ENCODE peak calls at places on chromosome 1, in six cellular contexts. H, J, E, Y, K and R are unnamed samples.

GRCh38 chr1:4485398-4485797 is 169.0 kb upstream of the AJAP1 start:
- DNase-seq in Y (no peak), E (no peak), H (peak), J (no peak), K (no peak), R (no peak)

GRCh38 chr1:176559474-176560390 is 96.8 kb downstream of the PAPPA2 start:
- DNase-seq in H (peak), K (peak), E (peak), J (no peak), Y (no peak), R (peak)

GRCh38 chr1:223726380-223727001 is 14.2 kb downstream of the CAPN2 start:
- DNase-seq in H (peak), Y (peak), E (peak), J (peak), K (peak), R (peak)

GRCh38 chr1:36913016-36913415 is 121.3 kb downstream of the GRIK3 start:
- DNase-seq in J (no peak), E (peak), H (no peak), K (no peak), Y (no peak), R (no peak)

GRCh38 chr1:67748630-67749029 is 63.6 kb downstream of the GADD45A start:
- DNase-seq in H (no peak), K (peak), J (no peak), E (no peak), Y (no peak), R (no peak)

GRCh38 chr1:245156736-245157505 is 2.1 kb downstream of the KIF26B start:
- DNase-seq in Y (no peak), K (no peak), H (peak), J (no peak), E (no peak), R (no peak)

GRCh38 chr1:37631039-37631428 is 3.7 kb downstream of the RSPO1 start:
- DNase-seq in H (no peak), J (no peak), K (no peak), Y (no peak), E (no peak), R (no peak)

GRCh38 chr1:52727114-52727586 is 897 bp downstream of the ZYG11B start:
- DNase-seq in Y (no peak), K (no peak), H (peak), E (no peak), J (no peak), R (no peak)

GRCh38 chr1:215132156-215132555 is 49.6 kb downstream of the KCNK2 start:
- DNase-seq in J (no peak), K (no peak), Y (no peak), E (no peak), H (no peak), R (no peak)

GRCh38 chr1:940121-941026 is 16.7 kb downstream of the SAMD11 start:
- DNase-seq in E (peak), K (no peak), H (peak), J (no peak), Y (no peak), R (no peak)

GRCh38 chr1:3313579-3313955 is 140.9 kb upstream of the ARHGEF16 start:
- DNase-seq in K (peak), H (no peak), E (peak), Y (peak), J (no peak), R (peak)

GRCh38 chr1:226602186-226603029 is 53.8 kb downstream of the STUM start:
- DNase-seq in Y (no peak), H (no peak), J (no peak), K (peak), E (peak), R (peak)

GRCh38 chr1:184882649-184883303 is 91.5 kb downstream of the NIBAN1 start:
- DNase-seq in H (no peak), K (no peak), Y (no peak), E (peak), J (no peak), R (no peak)

GRCh38 chr1:202575906-202576653 is 134.2 kb downstream of the SYT2 start:
- DNase-seq in J (no peak), H (peak), K (no peak), E (no peak), Y (no peak), R (no peak)

DNA sequence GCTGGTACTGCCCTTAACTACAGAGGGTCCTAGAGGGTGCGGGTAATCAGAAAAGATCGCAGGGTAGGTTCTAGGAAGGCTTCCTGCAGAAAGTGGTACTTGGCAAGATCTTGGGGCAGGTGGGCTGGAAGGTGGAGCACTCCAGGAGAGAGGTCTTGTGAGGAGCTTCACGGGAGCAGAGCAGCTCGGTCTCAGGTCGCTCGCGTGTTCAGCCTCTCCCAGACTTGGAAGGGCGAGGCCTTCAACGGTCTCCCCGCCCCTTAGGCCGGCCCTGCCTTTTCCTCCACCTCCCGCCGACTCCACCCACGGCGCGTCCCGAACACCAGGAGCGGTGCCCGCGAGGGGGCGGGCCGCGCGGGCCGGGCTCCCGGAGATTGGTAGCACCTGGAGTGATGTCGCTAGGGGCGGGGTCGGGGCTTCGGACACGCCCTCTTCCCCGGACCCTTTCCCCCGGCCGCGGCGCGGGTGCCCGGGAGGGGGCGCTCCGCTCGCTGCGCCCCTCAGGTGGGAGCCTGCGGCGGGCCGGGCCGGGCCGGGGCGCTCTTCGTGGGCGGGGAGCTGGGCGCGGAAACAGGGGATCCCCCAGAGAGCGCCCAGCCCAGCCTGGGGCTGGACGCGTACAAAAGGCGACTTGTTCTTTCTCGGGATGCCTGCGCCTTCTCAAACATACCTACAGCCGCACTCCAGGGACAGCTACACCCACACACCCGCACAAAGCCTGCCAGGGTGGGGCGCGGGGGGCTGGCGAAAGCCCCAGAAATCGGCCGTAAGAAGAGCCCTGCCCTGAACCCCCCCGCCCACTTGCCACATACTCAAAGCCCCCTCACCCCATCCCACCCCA is 35.5 kb downstream of the AHDC1 start:
- DNase-seq in J (peak), E (peak), K (no peak), Y (peak), H (peak), R (peak)
- H3K4me3 ChIP-seq in J (peak), E (peak), K (peak), Y (peak), H (peak), R (peak)

DNA sequence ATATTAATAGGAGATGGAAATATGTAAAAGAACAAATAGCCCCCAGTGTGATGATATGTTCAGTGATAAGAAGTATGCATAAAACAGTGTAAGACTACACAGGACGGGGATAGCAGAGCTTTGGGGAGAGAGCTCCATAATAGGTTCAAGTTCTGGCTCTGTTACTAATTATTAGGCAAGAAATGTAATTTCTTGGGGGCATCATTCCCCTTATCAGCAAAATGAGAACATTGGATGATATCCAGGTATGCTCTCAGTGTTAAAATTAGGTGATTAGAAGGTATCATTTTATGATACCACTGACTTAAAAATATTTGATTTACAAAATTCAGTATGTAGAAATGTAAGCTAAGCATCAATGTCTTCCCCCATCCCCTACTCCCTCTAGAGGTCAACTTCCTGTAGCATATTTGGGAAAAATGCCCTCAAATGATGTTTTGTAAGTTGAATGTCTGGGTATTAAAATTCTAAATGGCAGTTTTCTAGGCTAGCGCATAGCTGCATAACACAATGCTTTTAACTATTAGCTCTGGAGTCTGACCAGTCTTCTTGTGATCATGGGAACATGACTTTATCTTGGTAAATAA is 585.7 kb upstream of the CAMK1G start:
- DNase-seq in J (no peak), E (no peak), K (no peak), Y (no peak), H (peak), R (no peak)
- TF ChIP-seq CTCF in J (no peak), E (no peak), K (peak), Y (peak), H (peak), R (peak)

DNA sequence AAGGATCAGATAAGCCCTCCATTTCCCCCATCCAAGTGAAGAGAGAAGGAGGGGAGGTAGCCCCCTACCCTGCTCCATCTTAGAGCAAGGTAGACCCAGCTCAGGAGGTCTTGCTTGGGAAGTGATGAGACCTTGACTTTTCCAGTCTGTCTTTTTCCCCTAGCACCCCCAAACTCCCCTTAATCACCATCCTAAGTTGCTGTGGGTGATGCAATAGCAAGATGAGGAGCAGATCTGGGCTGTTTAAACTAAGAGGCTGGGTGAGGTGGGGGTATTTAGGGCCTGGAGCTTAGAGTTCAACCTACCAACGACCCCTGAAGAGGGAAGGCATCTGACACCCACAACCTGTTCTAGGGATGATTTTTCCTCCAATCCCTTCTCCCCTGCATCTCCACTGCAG is 1.7 kb downstream of the ATP1A2 start:
- DNase-seq in J (no peak), H (no peak), K (no peak), E (no peak), Y (no peak), R (no peak)
- H3K4me3 ChIP-seq in J (peak), H (no peak), K (no peak), E (peak), Y (no peak), R (peak)

GRCh38 chr1:188937965-188938551 is 1539.6 kb downstream of the BRINP3 start:
- DNase-seq in J (no peak), E (no peak), H (no peak), K (no peak), Y (no peak), R (no peak)
- TF ChIP-seq CTCF in J (no peak), E (no peak), H (peak), K (no peak), Y (peak), R (peak)

DNA sequence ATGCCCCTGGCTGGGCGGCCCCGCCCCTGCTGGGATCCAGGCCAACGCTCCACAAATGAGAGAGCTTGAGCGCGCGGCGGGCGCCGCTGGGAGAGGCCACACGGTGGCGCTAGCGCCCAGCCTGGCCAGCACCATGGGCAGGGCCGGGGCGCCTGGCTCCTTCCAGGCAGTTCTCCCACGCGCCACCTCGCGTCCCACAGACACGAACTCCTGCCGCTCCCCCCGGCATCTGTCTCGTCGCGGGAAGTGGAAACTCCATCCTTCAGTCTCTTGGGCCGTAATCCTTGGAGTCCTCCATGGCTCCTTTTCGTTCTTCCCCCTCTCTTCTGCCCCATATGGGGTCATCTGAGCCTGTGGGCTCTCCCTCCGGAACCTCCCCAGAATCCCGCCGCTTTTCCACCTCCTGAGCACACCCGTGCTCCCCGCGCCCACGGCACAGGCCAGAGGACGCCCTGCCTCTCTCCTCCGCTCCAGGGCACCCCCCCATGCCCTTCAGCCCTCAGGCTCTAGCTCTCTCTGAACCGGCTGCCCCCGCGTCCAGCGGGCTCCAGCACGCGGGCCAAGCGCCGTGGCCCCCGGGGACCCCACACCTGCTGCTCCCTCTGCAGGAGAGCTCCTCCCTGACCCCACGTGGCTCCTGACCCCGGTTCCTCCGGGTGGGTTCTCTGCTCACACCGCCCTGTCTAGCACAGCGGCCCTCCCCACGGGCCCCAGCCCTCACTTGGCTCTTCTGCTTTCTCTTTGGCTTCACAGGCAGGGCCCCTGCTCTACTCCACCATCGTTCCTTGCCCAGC is 31.9 kb upstream of the EDN2 start:
- DNase-seq in K (peak), Y (peak), E (peak), H (peak), J (no peak), R (peak)
- H3K4me3 ChIP-seq in K (peak), Y (peak), E (peak), H (peak), J (peak), R (peak)